ENCODE peak calls at places on chromosomes 5 and 9, in seven cellular contexts. One of them, this sample, is unnamed.

GRCh38 chr5:122704247-122705036 is 70.4 kb upstream of the SNX2 start:
- DNase-seq in cardiac muscle cell: peak
- DNase-seq in activated naive CD4-positive, alpha-beta T cell: no peak
- DNase-seq in prostate gland: peak
- DNase-seq in AG09319: peak
- DNase-seq in CMK: peak
- DNase-seq in mammary epithelial cell: peak
- DNase-seq in this sample: peak

GRCh38 chr5:442335-443238 is at the start of gene EXOC3:
- DNase-seq in cardiac muscle cell: peak
- DNase-seq in activated naive CD4-positive, alpha-beta T cell: peak
- DNase-seq in prostate gland: peak
- DNase-seq in AG09319: peak
- DNase-seq in CMK: peak
- DNase-seq in mammary epithelial cell: peak
- DNase-seq in this sample: peak

GRCh38 chr5:150239099-150239793 is 49.4 kb downstream of the SLC6A7 start:
- DNase-seq in cardiac muscle cell: no peak
- DNase-seq in activated naive CD4-positive, alpha-beta T cell: no peak
- DNase-seq in prostate gland: no peak
- DNase-seq in AG09319: no peak
- DNase-seq in CMK: no peak
- DNase-seq in mammary epithelial cell: no peak
- DNase-seq in this sample: no peak

GRCh38 chr5:181241393-181241975 is 2.2 kb downstream of the RACK1 start:
- DNase-seq in cardiac muscle cell: no peak
- DNase-seq in activated naive CD4-positive, alpha-beta T cell: no peak
- DNase-seq in prostate gland: no peak
- DNase-seq in AG09319: no peak
- DNase-seq in CMK: no peak
- DNase-seq in mammary epithelial cell: peak
- DNase-seq in this sample: no peak

GRCh38 chr5:146703899-146704298 is 174.7 kb downstream of the PPP2R2B start:
- DNase-seq in cardiac muscle cell: no peak
- DNase-seq in activated naive CD4-positive, alpha-beta T cell: no peak
- DNase-seq in prostate gland: no peak
- DNase-seq in AG09319: no peak
- DNase-seq in CMK: no peak
- DNase-seq in mammary epithelial cell: peak
- DNase-seq in this sample: no peak

GRCh38 chr9:93431498-93432105 is 19.9 kb upstream of the FAM120A start:
- DNase-seq in cardiac muscle cell: no peak
- DNase-seq in activated naive CD4-positive, alpha-beta T cell: no peak
- DNase-seq in prostate gland: no peak
- DNase-seq in AG09319: no peak
- DNase-seq in CMK: no peak
- DNase-seq in mammary epithelial cell: no peak
- DNase-seq in this sample: no peak

GRCh38 chr5:132646867-132647266 is 11.1 kb upstream of the IL13 start:
- DNase-seq in cardiac muscle cell: no peak
- DNase-seq in activated naive CD4-positive, alpha-beta T cell: no peak
- DNase-seq in prostate gland: no peak
- DNase-seq in AG09319: no peak
- DNase-seq in CMK: no peak
- DNase-seq in mammary epithelial cell: no peak
- DNase-seq in this sample: no peak

GRCh38 chr9:124197177-124198095 is 60.3 kb upstream of the NEK6 start:
- DNase-seq in cardiac muscle cell: no peak
- DNase-seq in activated naive CD4-positive, alpha-beta T cell: no peak
- DNase-seq in prostate gland: no peak
- DNase-seq in AG09319: no peak
- DNase-seq in CMK: peak
- DNase-seq in mammary epithelial cell: no peak
- DNase-seq in this sample: no peak

GRCh38 chr5:109388407-109388806 is 21.4 kb downstream of the PJA2 start:
- DNase-seq in cardiac muscle cell: no peak
- DNase-seq in activated naive CD4-positive, alpha-beta T cell: no peak
- DNase-seq in prostate gland: no peak
- DNase-seq in AG09319: no peak
- DNase-seq in CMK: no peak
- DNase-seq in mammary epithelial cell: no peak
- DNase-seq in this sample: no peak

GRCh38 chr9:84315278-84315877 is 25.2 kb downstream of the SLC28A3 start:
- DNase-seq in cardiac muscle cell: peak
- DNase-seq in activated naive CD4-positive, alpha-beta T cell: no peak
- DNase-seq in prostate gland: peak
- DNase-seq in AG09319: peak
- DNase-seq in CMK: no peak
- DNase-seq in mammary epithelial cell: peak
- DNase-seq in this sample: peak

GRCh38 chr9:131270171-131271015 is 5.9 kb downstream of the FAM78A start:
- DNase-seq in cardiac muscle cell: no peak
- DNase-seq in activated naive CD4-positive, alpha-beta T cell: no peak
- DNase-seq in prostate gland: no peak
- DNase-seq in AG09319: no peak
- DNase-seq in CMK: peak
- DNase-seq in mammary epithelial cell: no peak
- DNase-seq in this sample: peak

GRCh38 chr5:14066326-14066725 is 76.8 kb upstream of the TRIO start:
- DNase-seq in cardiac muscle cell: no peak
- DNase-seq in activated naive CD4-positive, alpha-beta T cell: no peak
- DNase-seq in prostate gland: no peak
- DNase-seq in AG09319: no peak
- DNase-seq in CMK: no peak
- DNase-seq in mammary epithelial cell: peak
- DNase-seq in this sample: no peak

GRCh38 chr9:126491256-126491879 is 122.4 kb upstream of the LMX1B start:
- DNase-seq in cardiac muscle cell: peak
- DNase-seq in activated naive CD4-positive, alpha-beta T cell: no peak
- DNase-seq in prostate gland: peak
- DNase-seq in AG09319: peak
- DNase-seq in CMK: no peak
- DNase-seq in mammary epithelial cell: peak
- DNase-seq in this sample: peak

GRCh38 chr9:25742241-25742640 is 64.0 kb upstream of the TUSC1 start:
- DNase-seq in cardiac muscle cell: no peak
- DNase-seq in activated naive CD4-positive, alpha-beta T cell: no peak
- DNase-seq in prostate gland: no peak
- DNase-seq in AG09319: no peak
- DNase-seq in CMK: no peak
- DNase-seq in mammary epithelial cell: no peak
- DNase-seq in this sample: no peak

GRCh38 chr5:124538196-124538595 is 208.2 kb downstream of the ZNF608 start:
- DNase-seq in cardiac muscle cell: no peak
- DNase-seq in activated naive CD4-positive, alpha-beta T cell: no peak
- DNase-seq in prostate gland: no peak
- DNase-seq in AG09319: no peak
- DNase-seq in CMK: no peak
- DNase-seq in mammary epithelial cell: no peak
- DNase-seq in this sample: no peak

GRCh38 chr5:115842089-115842881 is 550 bp downstream of the AP3S1 start:
- DNase-seq in cardiac muscle cell: peak
- DNase-seq in activated naive CD4-positive, alpha-beta T cell: no peak
- DNase-seq in prostate gland: peak
- DNase-seq in AG09319: no peak
- DNase-seq in CMK: peak
- DNase-seq in mammary epithelial cell: peak
- DNase-seq in this sample: peak

GRCh38 chr9:89446440-89447310 is 51.2 kb downstream of the SEMA4D start:
- DNase-seq in cardiac muscle cell: no peak
- DNase-seq in activated naive CD4-positive, alpha-beta T cell: no peak
- DNase-seq in prostate gland: no peak
- DNase-seq in AG09319: no peak
- DNase-seq in CMK: no peak
- DNase-seq in mammary epithelial cell: no peak
- DNase-seq in this sample: no peak

GRCh38 chr9:115498338-115498737 is 380.4 kb upstream of the TNC start:
- DNase-seq in cardiac muscle cell: no peak
- DNase-seq in activated naive CD4-positive, alpha-beta T cell: no peak
- DNase-seq in prostate gland: peak
- DNase-seq in AG09319: no peak
- DNase-seq in CMK: no peak
- DNase-seq in mammary epithelial cell: peak
- DNase-seq in this sample: no peak

GRCh38 chr9:92100237-92100911 is 14.8 kb downstream of the SPTLC1 start:
- DNase-seq in cardiac muscle cell: no peak
- DNase-seq in activated naive CD4-positive, alpha-beta T cell: no peak
- DNase-seq in prostate gland: no peak
- DNase-seq in AG09319: peak
- DNase-seq in CMK: no peak
- DNase-seq in mammary epithelial cell: peak
- DNase-seq in this sample: no peak

GRCh38 chr5:7244977-7245376 is 151.0 kb upstream of the ADCY2 start:
- DNase-seq in cardiac muscle cell: no peak
- DNase-seq in activated naive CD4-positive, alpha-beta T cell: no peak
- DNase-seq in prostate gland: no peak
- DNase-seq in AG09319: no peak
- DNase-seq in CMK: no peak
- DNase-seq in mammary epithelial cell: no peak
- DNase-seq in this sample: no peak

GRCh38 chr5:139104577-139105271 is 93.4 kb downstream of the SIL1 start:
- DNase-seq in cardiac muscle cell: no peak
- DNase-seq in activated naive CD4-positive, alpha-beta T cell: no peak
- DNase-seq in prostate gland: peak
- DNase-seq in AG09319: peak
- DNase-seq in CMK: no peak
- DNase-seq in mammary epithelial cell: peak
- DNase-seq in this sample: no peak

GRCh38 chr5:172484664-172485063 is 30.3 kb upstream of the SH3PXD2B start:
- DNase-seq in cardiac muscle cell: no peak
- DNase-seq in activated naive CD4-positive, alpha-beta T cell: no peak
- DNase-seq in prostate gland: no peak
- DNase-seq in AG09319: no peak
- DNase-seq in CMK: no peak
- DNase-seq in mammary epithelial cell: no peak
- DNase-seq in this sample: no peak

GRCh38 chr5:150759334-150759583 is 442 bp upstream of the DCTN4 start:
- DNase-seq in cardiac muscle cell: no peak
- DNase-seq in activated naive CD4-positive, alpha-beta T cell: no peak
- DNase-seq in prostate gland: no peak
- DNase-seq in AG09319: no peak
- DNase-seq in CMK: no peak
- DNase-seq in mammary epithelial cell: no peak
- DNase-seq in this sample: no peak

GRCh38 chr5:123035950-123036390 is 555 bp downstream of the PPIC start:
- DNase-seq in cardiac muscle cell: peak
- DNase-seq in activated naive CD4-positive, alpha-beta T cell: no peak
- DNase-seq in prostate gland: peak
- DNase-seq in AG09319: no peak
- DNase-seq in CMK: no peak
- DNase-seq in mammary epithelial cell: peak
- DNase-seq in this sample: no peak

GRCh38 chr5:73394610-73395009 is 54.0 kb downstream of the FOXD1 start:
- DNase-seq in cardiac muscle cell: no peak
- DNase-seq in activated naive CD4-positive, alpha-beta T cell: no peak
- DNase-seq in prostate gland: no peak
- DNase-seq in AG09319: no peak
- DNase-seq in CMK: no peak
- DNase-seq in mammary epithelial cell: no peak
- DNase-seq in this sample: no peak

GRCh38 chr9:78745996-78746395 is 449.1 kb downstream of the PSAT1 start:
- DNase-seq in cardiac muscle cell: no peak
- DNase-seq in activated naive CD4-positive, alpha-beta T cell: no peak
- DNase-seq in prostate gland: no peak
- DNase-seq in AG09319: no peak
- DNase-seq in CMK: no peak
- DNase-seq in mammary epithelial cell: peak
- DNase-seq in this sample: no peak

GRCh38 chr9:99266136-99267023 is 44.3 kb downstream of the SEC61B start:
- DNase-seq in cardiac muscle cell: peak
- DNase-seq in activated naive CD4-positive, alpha-beta T cell: peak
- DNase-seq in prostate gland: peak
- DNase-seq in AG09319: peak
- DNase-seq in CMK: peak
- DNase-seq in mammary epithelial cell: peak
- DNase-seq in this sample: peak

GRCh38 chr9:21549890-21550289 is 67.8 kb upstream of the IFNE start:
- DNase-seq in cardiac muscle cell: no peak
- DNase-seq in activated naive CD4-positive, alpha-beta T cell: no peak
- DNase-seq in prostate gland: no peak
- DNase-seq in AG09319: no peak
- DNase-seq in CMK: no peak
- DNase-seq in mammary epithelial cell: no peak
- DNase-seq in this sample: no peak

GRCh38 chr5:139671096-139671841 is 23.1 kb downstream of the CXXC5 start:
- DNase-seq in cardiac muscle cell: no peak
- DNase-seq in activated naive CD4-positive, alpha-beta T cell: no peak
- DNase-seq in prostate gland: no peak
- DNase-seq in AG09319: no peak
- DNase-seq in CMK: peak
- DNase-seq in mammary epithelial cell: peak
- DNase-seq in this sample: no peak

GRCh38 chr5:16812911-16813310 is 123.2 kb downstream of the MYO10 start:
- DNase-seq in cardiac muscle cell: no peak
- DNase-seq in activated naive CD4-positive, alpha-beta T cell: no peak
- DNase-seq in prostate gland: peak
- DNase-seq in AG09319: no peak
- DNase-seq in CMK: no peak
- DNase-seq in mammary epithelial cell: peak
- DNase-seq in this sample: no peak

GRCh38 chr5:126864042-126864688 is 87.2 kb downstream of the LMNB1 start:
- DNase-seq in cardiac muscle cell: no peak
- DNase-seq in activated naive CD4-positive, alpha-beta T cell: no peak
- DNase-seq in prostate gland: no peak
- DNase-seq in AG09319: no peak
- DNase-seq in CMK: no peak
- DNase-seq in mammary epithelial cell: no peak
- DNase-seq in this sample: no peak

GRCh38 chr5:37133939-37134338 is 115.2 kb downstream of the CPLANE1 start:
- DNase-seq in cardiac muscle cell: no peak
- DNase-seq in activated naive CD4-positive, alpha-beta T cell: no peak
- DNase-seq in prostate gland: no peak
- DNase-seq in AG09319: no peak
- DNase-seq in CMK: no peak
- DNase-seq in mammary epithelial cell: peak
- DNase-seq in this sample: no peak